ENCODE peak calls at places on chromosomes 2 and 18, in six cellular contexts. A, U, R, Z, O and N are unnamed samples.

GRCh38 chr18:56748698-56749268 is 97.6 kb downstream of the WDR7 start:
- DNase-seq in A (peak; percentile 63), U (peak; percentile 61), R (peak; percentile 12), Z (peak; percentile 59), O (peak; percentile 20), N (peak; percentile 64)

GRCh38 chr18:41378628-41379027 is 576.4 kb upstream of the PIK3C3 start:
- DNase-seq in A (peak; percentile 50), U (peak; percentile 39), R (no peak), Z (peak; percentile 41), O (no peak), N (peak; percentile 60)

GRCh38 chr2:168118733-168119518 is 128.5 kb downstream of the STK39 start:
- DNase-seq in A (peak; percentile 85), U (peak; percentile 90), R (peak; percentile 21), Z (peak; percentile 90), O (peak; percentile 80), N (peak; percentile 95)

GRCh38 chr18:38526922-38527321 is 961.3 kb upstream of the CELF4 start:
- DNase-seq in A (no peak), U (no peak), R (no peak), Z (no peak), O (peak; percentile 23), N (no peak)

GRCh38 chr2:149832256-149832655 is 244.7 kb upstream of the MMADHC start:
- DNase-seq in A (peak; percentile 37), U (no peak), R (no peak), Z (no peak), O (peak; percentile 88), N (no peak)

GRCh38 chr2:3605013-3605961 is 10.4 kb downstream of the COLEC11 start:
- DNase-seq in A (peak; percentile 48), U (no peak), R (peak; percentile 82), Z (no peak), O (no peak), N (peak; percentile 24)

GRCh38 chr2:120669121-120669952 is 66.3 kb upstream of the GLI2 start:
- DNase-seq in A (peak; percentile 79), U (peak; percentile 78), R (peak; percentile 38), Z (peak; percentile 73), O (no peak), N (peak; percentile 78)

GRCh38 chr2:24007693-24008092 is 2.2 kb upstream of the MFSD2B start:
- DNase-seq in A (no peak), U (no peak), R (no peak), Z (no peak), O (no peak), N (no peak)

GRCh38 chr2:39118786-39119499 is 1.9 kb downstream of the SOS1 start:
- DNase-seq in A (no peak), U (peak; percentile 8), R (no peak), Z (no peak), O (peak; percentile 37), N (no peak)

GRCh38 chr2:83196225-83196624 is 1262.9 kb downstream of the SUCLG1 start:
- DNase-seq in A (peak; percentile 73), U (peak; percentile 37), R (peak; percentile 1), Z (peak; percentile 5), O (peak; percentile 58), N (peak; percentile 44)

GRCh38 chr2:95015261-95015918 is 10.1 kb upstream of the MAL start:
- DNase-seq in A (no peak), U (no peak), R (no peak), Z (no peak), O (no peak), N (no peak)

GRCh38 chr2:236964291-236964690 is 121.4 kb upstream of the COPS8 start:
- DNase-seq in A (no peak), U (no peak), R (no peak), Z (no peak), O (no peak), N (no peak)

GRCh38 chr18:74459877-74460276 is 2.8 kb upstream of the DIPK1C start:
- DNase-seq in A (no peak), U (no peak), R (no peak), Z (peak; percentile 70), O (no peak), N (peak; percentile 83)

GRCh38 chr18:26696318-26696717 is 148.0 kb upstream of the KCTD1 start:
- DNase-seq in A (no peak), U (no peak), R (no peak), Z (no peak), O (no peak), N (no peak)

GRCh38 chr18:12165038-12165768 is 71.6 kb downstream of the ANKRD62 start:
- DNase-seq in A (no peak), U (no peak), R (no peak), Z (no peak), O (no peak), N (no peak)

GRCh38 chr2:134142903-134143302 is 111.0 kb upstream of the MGAT5 start:
- DNase-seq in A (peak; percentile 71), U (no peak), R (no peak), Z (no peak), O (no peak), N (peak; percentile 36)

GRCh38 chr2:43018179-43019024 is 208.0 kb downstream of the ZFP36L2 start:
- DNase-seq in A (no peak), U (peak; percentile 75), R (no peak), Z (no peak), O (no peak), N (no peak)

GRCh38 chr2:181762848-181763247 is 82.5 kb upstream of the NEUROD1 start:
- DNase-seq in A (no peak), U (no peak), R (no peak), Z (no peak), O (no peak), N (no peak)

DNA sequence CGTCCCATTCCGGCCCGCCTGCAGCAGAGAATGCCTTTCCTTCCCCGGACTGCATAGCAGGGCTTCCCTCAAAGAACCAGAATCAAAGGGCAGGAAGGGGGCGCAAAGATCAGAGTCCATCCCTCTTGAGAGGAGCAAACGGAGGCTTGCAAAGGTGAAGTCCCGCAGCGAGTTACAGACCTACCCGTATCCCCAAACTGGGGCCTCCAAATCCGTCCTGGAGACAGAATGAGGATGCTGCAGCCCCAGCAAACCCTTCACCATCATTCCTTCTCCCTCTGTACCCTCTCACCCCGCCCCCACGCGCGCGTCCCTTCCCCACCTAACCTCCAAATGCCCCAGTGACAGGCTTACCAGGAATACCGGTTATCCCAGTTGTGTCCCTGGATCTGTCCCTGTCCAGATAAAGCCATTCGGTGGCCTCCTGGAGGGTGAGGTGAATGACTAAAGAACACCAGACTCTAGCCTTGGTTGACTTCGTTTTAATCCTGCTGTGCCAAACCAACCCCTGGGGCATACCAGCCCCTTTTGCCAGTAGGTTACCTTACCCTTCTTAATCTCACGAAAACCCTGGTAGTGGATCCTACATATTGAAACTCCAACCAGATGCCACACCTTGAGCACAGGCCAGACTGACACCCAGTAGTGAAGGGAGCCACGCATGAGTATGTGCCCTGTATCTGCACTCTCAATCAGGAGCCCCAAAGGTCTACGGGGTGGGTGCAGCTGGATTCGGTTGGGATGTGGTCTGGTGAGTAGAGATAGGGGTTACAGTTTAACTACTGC is 961 bp upstream of the SLC40A1 start:
- DNase-seq in A (peak; percentile 24), U (peak; percentile 53), R (no peak), Z (peak; percentile 50), O (no peak), N (peak; percentile 82)
- TF ChIP-seq EZH2 in A (no peak), U (no peak), R (no peak), Z (no peak), O (no peak), N (peak; percentile 7)

GRCh38 chr2:54099834-54100595 is 15.4 kb upstream of the ACYP2 start:
- DNase-seq in A (no peak), U (no peak), R (no peak), Z (no peak), O (peak; percentile 55), N (no peak)

GRCh38 chr2:54100772-54101171 is 14.6 kb upstream of the ACYP2 start:
- DNase-seq in A (no peak), U (no peak), R (no peak), Z (no peak), O (no peak), N (no peak)

GRCh38 chr2:54106631-54107454 is 8.6 kb upstream of the ACYP2 start:
- DNase-seq in A (peak; percentile 81), U (peak; percentile 73), R (peak; percentile 53), Z (peak; percentile 67), O (peak; percentile 65), N (peak; percentile 76)

GRCh38 chr2:54107455-54107764 is 8.0 kb upstream of the ACYP2 start:
- DNase-seq in A (no peak), U (no peak), R (no peak), Z (no peak), O (no peak), N (no peak)

DNA sequence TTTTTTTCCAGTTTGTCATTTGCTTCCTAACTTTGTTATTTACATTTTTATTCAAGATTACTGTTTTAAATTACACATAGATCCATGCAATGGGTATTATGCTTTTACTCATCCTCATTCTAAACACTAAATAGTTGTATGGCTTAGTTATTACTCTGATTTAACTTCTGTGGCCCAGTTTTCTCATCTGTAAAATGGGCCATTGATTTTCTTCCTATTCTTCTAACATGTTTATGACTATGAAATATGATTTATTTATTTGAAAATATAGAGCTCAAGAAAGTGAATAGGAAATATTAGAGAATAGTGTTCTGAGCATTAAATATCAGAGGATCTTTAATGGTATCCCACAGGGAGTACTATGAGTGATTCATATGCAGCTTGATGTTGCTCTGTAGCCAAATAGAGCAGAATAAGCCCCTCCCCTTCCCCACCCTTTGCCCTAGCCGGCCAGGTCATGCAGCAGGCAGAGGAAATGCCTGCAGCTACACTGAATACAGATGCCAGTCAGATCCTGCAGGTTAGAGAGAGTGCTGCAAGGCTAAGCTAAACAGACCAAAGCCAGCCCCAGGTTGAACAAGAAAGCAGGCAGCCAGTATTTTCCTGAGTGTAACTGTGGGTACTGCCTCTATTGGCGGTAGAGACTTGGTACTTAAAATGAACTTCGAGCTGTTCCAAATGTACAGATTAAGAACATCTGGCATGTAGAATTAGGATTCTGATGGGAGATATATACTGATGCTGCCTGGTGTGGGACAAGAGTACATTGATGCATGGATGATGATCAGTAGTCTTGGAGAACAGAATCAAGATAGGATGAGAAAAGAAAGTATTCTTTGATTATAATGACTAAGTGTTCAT is 11.7 kb upstream of the ACYP2 start:
- DNase-seq in A (peak; percentile 93), U (peak; percentile 70), R (peak; percentile 34), Z (peak; percentile 33), O (peak; percentile 85), N (peak; percentile 78)
- TF ChIP-seq CTCF in A (peak; percentile 11), U (no peak), R (no peak), Z (no peak), O (peak; percentile 28), N (no peak)

GRCh38 chr2:62545261-62545660 is 39.3 kb upstream of the TMEM17 start:
- DNase-seq in A (no peak), U (no peak), R (no peak), Z (no peak), O (no peak), N (no peak)

GRCh38 chr2:62550466-62550865 is 44.5 kb upstream of the TMEM17 start:
- DNase-seq in A (no peak), U (no peak), R (no peak), Z (no peak), O (no peak), N (no peak)

DNA sequence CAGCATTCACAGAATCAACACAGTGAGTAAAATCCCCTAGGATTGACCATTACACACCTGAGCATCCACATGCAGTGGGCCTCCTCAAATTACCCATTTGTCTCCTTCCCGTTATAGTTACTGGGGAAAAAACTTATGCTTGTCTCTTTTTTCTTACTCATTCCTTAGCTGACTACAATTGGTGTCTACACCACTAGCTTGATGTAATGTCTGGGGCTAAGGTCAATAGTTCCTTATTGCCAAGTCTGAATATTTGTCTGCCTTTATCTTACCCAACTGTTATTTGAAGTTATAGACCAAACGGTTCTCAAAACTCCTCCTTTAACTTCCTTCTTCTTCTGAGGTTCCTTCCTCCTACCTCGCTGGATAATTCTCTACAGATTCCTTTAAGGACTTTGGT is 41.9 kb upstream of the TMEM17 start:
- DNase-seq in A (no peak), U (no peak), R (no peak), Z (no peak), O (no peak), N (no peak)
- TF ChIP-seq EZH2phosphoT487 in A (no peak), U (no peak), R (no peak), Z (no peak), O (no peak), N (no peak)

GRCh38 chr2:161424992-161425391 is 8.9 kb downstream of the TBR1 start:
- DNase-seq in A (no peak), U (no peak), R (no peak), Z (no peak), O (no peak), N (no peak)
- TF ChIP-seq EZH2 in A (no peak), U (no peak), R (no peak), Z (no peak), O (no peak), N (peak; percentile 6)